ENCODE peak calls at places on chromosomes 16 and 17, in four cellular contexts. P is H1, O is GM12878, F is HepG2. S is an unnamed sample.

GRCh38 chr17:80476877-80477646 is 655 bp upstream of the NPTX1 start:
- DNase-seq in P (no peak), O (no peak), F (no peak), S (no peak)

GRCh38 chr17:54948380-54948779 is 20.1 kb downstream of the COX11 start:
- DNase-seq in P (no peak), O (no peak), F (peak; percentile 44), S (no peak)

GRCh38 chr17:44191941-44192496 is 5.2 kb downstream of the TMUB2 start:
- DNase-seq in P (peak; percentile 69), O (no peak), F (no peak), S (no peak)

GRCh38 chr17:8393470-8394231 is 4.0 kb downstream of the RNF222 start:
- DNase-seq in P (no peak), O (no peak), F (no peak), S (no peak)

GRCh38 chr17:80895366-80895765 is 96.3 kb upstream of the CHMP6 start:
- DNase-seq in P (no peak), O (no peak), F (no peak), S (no peak)

GRCh38 chr17:8122923-8123694 is 797 bp downstream of the HES7 start:
- DNase-seq in P (peak; percentile 69), O (no peak), F (no peak), S (no peak)

GRCh38 chr16:24776486-24777220 is 47.2 kb downstream of the TNRC6A start:
- DNase-seq in P (no peak), O (no peak), F (no peak), S (no peak)

GRCh38 chr17:4369557-4370230 is 3.2 kb upstream of the UBE2G1 start:
- DNase-seq in P (no peak), O (no peak), F (no peak), S (no peak)

GRCh38 chr17:3260163-3260562 is 38.0 kb downstream of the OR3A1 start:
- DNase-seq in P (no peak), O (no peak), F (no peak), S (no peak)

GRCh38 chr17:34242976-34243731 is 11.9 kb upstream of the CCL2 start:
- DNase-seq in P (no peak), O (no peak), F (no peak), S (no peak)

GRCh38 chr16:7405166-7405565 is 72.5 kb downstream of the RBFOX1 start:
- DNase-seq in P (peak; percentile 49), O (no peak), F (peak; percentile 46), S (peak; percentile 36)

GRCh38 chr17:39903158-39903884 is 15.1 kb downstream of the GSDMB start:
- DNase-seq in P (no peak), O (no peak), F (no peak), S (no peak)

GRCh38 chr16:90046971-90047713 is 27.9 kb upstream of the DBNDD1 start:
- DNase-seq in P (peak; percentile 88), O (no peak), F (peak; percentile 45), S (no peak)

GRCh38 chr16:72985148-72985882 is 62.6 kb downstream of the ZFHX3 start:
- DNase-seq in P (no peak), O (no peak), F (no peak), S (no peak)

GRCh38 chr17:42928714-42929496 is 28.3 kb downstream of the G6PC1 start:
- DNase-seq in P (peak; percentile 54), O (peak; percentile 45), F (peak; percentile 92), S (peak; percentile 46)

GRCh38 chr16:48041861-48042435 is 113.8 kb downstream of the ABCC12 start:
- DNase-seq in P (no peak), O (no peak), F (peak; percentile 34), S (no peak)

GRCh38 chr17:57515662-57516211 is 229.4 kb downstream of the CCDC182 start:
- DNase-seq in P (no peak), O (no peak), F (no peak), S (no peak)

GRCh38 chr16:83807327-83807709 is 460 bp upstream of the HSBP1 start:
- DNase-seq in P (no peak), O (no peak), F (no peak), S (no peak)

GRCh38 chr17:27407916-27408846 is 48.1 kb upstream of the KSR1 start:
- DNase-seq in P (no peak), O (no peak), F (peak; percentile 9), S (peak; percentile 39)

GRCh38 chr16:85202051-85202601 is 89.9 kb upstream of the CIBAR2 start:
- DNase-seq in P (peak; percentile 62), O (no peak), F (no peak), S (no peak)
- TF ChIP-seq SUZ12 in P (no peak), O (no peak), F (no peak), S (no peak)

DNA sequence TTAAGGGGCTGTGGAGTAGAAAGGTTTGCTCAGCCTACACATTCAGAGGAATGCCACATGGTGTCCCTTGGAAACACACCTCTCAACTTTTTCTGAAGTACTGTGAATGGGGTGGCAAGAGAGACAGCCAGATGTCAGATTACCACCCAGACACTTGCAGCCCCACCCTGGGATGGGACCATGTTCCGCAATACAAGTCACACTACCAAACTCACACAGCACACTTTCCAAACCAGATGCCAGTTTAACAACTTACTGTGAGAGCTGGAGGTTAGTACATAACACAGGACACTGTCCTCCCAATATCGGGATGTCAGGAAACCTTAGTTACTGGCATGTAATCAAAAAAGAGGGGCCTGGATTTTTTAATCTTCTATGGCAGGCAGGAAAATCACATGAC is 7.9 kb downstream of the USP7 start:
- DNase-seq in P (no peak), O (no peak), F (no peak), S (no peak)
- H3K9ac ChIP-seq in P (no peak overlapping the region), O (no peak overlapping the region), F (no peak overlapping the region), S (peak overlapping the region; percentile 13)

GRCh38 chr16:3965306-3965705 is 84.8 kb upstream of the CREBBP start:
- DNase-seq in P (no peak), O (no peak), F (no peak), S (no peak)
- TF ChIP-seq SUZ12 in P (no peak), O (no peak), F (no peak), S (no peak)

DNA sequence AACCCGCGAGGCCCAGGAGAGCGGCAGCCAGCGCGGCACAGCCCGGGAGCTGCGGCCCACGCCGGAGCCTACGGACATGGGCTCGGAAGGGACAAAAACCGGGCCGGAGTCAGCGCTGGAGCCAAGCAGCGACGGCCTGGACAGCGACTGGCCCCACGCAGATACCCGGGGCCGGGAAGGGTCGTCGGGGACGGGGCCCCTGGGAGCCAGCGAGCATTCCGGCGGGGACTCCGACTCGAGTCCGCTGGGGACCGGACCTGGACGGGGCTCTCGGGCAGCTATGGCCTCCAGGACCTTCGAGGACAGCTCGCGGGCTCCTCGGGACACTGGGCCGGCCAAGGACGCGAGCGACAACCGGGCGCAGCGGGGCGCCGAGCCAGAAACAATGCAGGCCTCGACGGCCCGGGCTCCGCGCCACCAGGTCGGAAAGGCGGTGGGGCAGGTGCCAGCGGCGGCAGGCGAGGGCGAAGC is 981 bp downstream of the MYO15B start:
- DNase-seq in P (no peak), O (no peak), F (no peak), S (no peak)
- H3K9ac ChIP-seq in P (no peak overlapping the region), O (peak overlapping the region; percentile 44), F (peak overlapping the region; percentile 42), S (peak overlapping the region; percentile 83)

GRCh38 chr17:1515640-1516402 is 591 bp downstream of the INPP5K start:
- DNase-seq in P (peak; percentile 59), O (peak; percentile 70), F (peak; percentile 71), S (peak; percentile 66)
- TF ChIP-seq SUZ12 in P (no peak), O (no peak), F (no peak), S (no peak)